ENCODE peak calls at places on chromosomes 11 and 22, in six cellular contexts. One of them, this sample, is unnamed.

GRCh38 chr22:45553333-45554039 is 50.8 kb downstream of the FBLN1 start:
- DNase-seq in IMR-90: peak
- DNase-seq in mesenchymal stem cell: peak
- DNase-seq in H1: peak
- DNase-seq in H9: peak
- DNase-seq in trophoblast cell: peak
- DNase-seq in this sample: peak

GRCh38 chr11:73894725-73895335 is 18.0 kb downstream of the PAAF1 start:
- DNase-seq in IMR-90: peak
- DNase-seq in mesenchymal stem cell: no peak
- DNase-seq in H1: no peak
- DNase-seq in H9: no peak
- DNase-seq in trophoblast cell: peak
- DNase-seq in this sample: no peak

GRCh38 chr11:95072948-95073347 is 6.2 kb downstream of the SRSF8 start:
- DNase-seq in IMR-90: no peak
- DNase-seq in mesenchymal stem cell: no peak
- DNase-seq in H1: no peak
- DNase-seq in H9: no peak
- DNase-seq in trophoblast cell: peak
- DNase-seq in this sample: no peak

GRCh38 chr11:83151274-83151977 is 5.5 kb upstream of the PCF11 start:
- DNase-seq in IMR-90: no peak
- DNase-seq in mesenchymal stem cell: no peak
- DNase-seq in H1: no peak
- DNase-seq in H9: no peak
- DNase-seq in trophoblast cell: no peak
- DNase-seq in this sample: no peak

GRCh38 chr11:1300569-1301187 is 8.8 kb downstream of the TOLLIP start:
- DNase-seq in IMR-90: no peak
- DNase-seq in mesenchymal stem cell: no peak
- DNase-seq in H1: peak
- DNase-seq in H9: peak
- DNase-seq in trophoblast cell: no peak
- DNase-seq in this sample: no peak

GRCh38 chr11:47239889-47240288 is 8.7 kb downstream of the ACP2 start:
- DNase-seq in IMR-90: no peak
- DNase-seq in mesenchymal stem cell: no peak
- DNase-seq in H1: no peak
- DNase-seq in H9: no peak
- DNase-seq in trophoblast cell: no peak
- DNase-seq in this sample: no peak

GRCh38 chr22:37112084-37112728 is 2.7 kb upstream of the TMPRSS6 start:
- DNase-seq in IMR-90: no peak
- DNase-seq in mesenchymal stem cell: no peak
- DNase-seq in H1: no peak
- DNase-seq in H9: no peak
- DNase-seq in trophoblast cell: peak
- DNase-seq in this sample: no peak

GRCh38 chr11:1341928-1342524 is 32.6 kb upstream of the TOLLIP start:
- DNase-seq in IMR-90: peak
- DNase-seq in mesenchymal stem cell: peak
- DNase-seq in H1: no peak
- DNase-seq in H9: no peak
- DNase-seq in trophoblast cell: peak
- DNase-seq in this sample: no peak

GRCh38 chr22:49976439-49977175 is 16.0 kb downstream of the PIM3 start:
- DNase-seq in IMR-90: no peak
- DNase-seq in mesenchymal stem cell: no peak
- DNase-seq in H1: no peak
- DNase-seq in H9: no peak
- DNase-seq in trophoblast cell: peak
- DNase-seq in this sample: no peak

GRCh38 chr11:44469412-44469811 is 96.1 kb upstream of the CD82 start:
- DNase-seq in IMR-90: no peak
- DNase-seq in mesenchymal stem cell: no peak
- DNase-seq in H1: no peak
- DNase-seq in H9: no peak
- DNase-seq in trophoblast cell: no peak
- DNase-seq in this sample: no peak

GRCh38 chr22:36606659-36607058 is 77.7 kb upstream of the EIF3D start:
- DNase-seq in IMR-90: no peak
- DNase-seq in mesenchymal stem cell: no peak
- DNase-seq in H1: no peak
- DNase-seq in H9: no peak
- DNase-seq in trophoblast cell: no peak
- DNase-seq in this sample: no peak

GRCh38 chr11:113001709-113002108 is 40.5 kb downstream of the NCAM1 start:
- DNase-seq in IMR-90: no peak
- DNase-seq in mesenchymal stem cell: no peak
- DNase-seq in H1: no peak
- DNase-seq in H9: no peak
- DNase-seq in trophoblast cell: no peak
- DNase-seq in this sample: no peak

GRCh38 chr11:78210000-78210608 is 21.4 kb downstream of the USP35 start:
- DNase-seq in IMR-90: no peak
- DNase-seq in mesenchymal stem cell: no peak
- DNase-seq in H1: no peak
- DNase-seq in H9: no peak
- DNase-seq in trophoblast cell: no peak
- DNase-seq in this sample: no peak

GRCh38 chr22:37276771-37277170 is 5.5 kb upstream of the CYTH4 start:
- DNase-seq in IMR-90: peak
- DNase-seq in mesenchymal stem cell: no peak
- DNase-seq in H1: no peak
- DNase-seq in H9: no peak
- DNase-seq in trophoblast cell: no peak
- DNase-seq in this sample: no peak

GRCh38 chr11:116413861-116414260 is 358.9 kb downstream of the BUD13 start:
- DNase-seq in IMR-90: no peak
- DNase-seq in mesenchymal stem cell: no peak
- DNase-seq in H1: no peak
- DNase-seq in H9: no peak
- DNase-seq in trophoblast cell: no peak
- DNase-seq in this sample: no peak

GRCh38 chr11:116412118-116412889 is 360.5 kb downstream of the BUD13 start:
- DNase-seq in IMR-90: no peak
- DNase-seq in mesenchymal stem cell: no peak
- DNase-seq in H1: no peak
- DNase-seq in H9: no peak
- DNase-seq in trophoblast cell: no peak
- DNase-seq in this sample: no peak

GRCh38 chr11:116416852-116417251 is 355.9 kb downstream of the BUD13 start:
- DNase-seq in IMR-90: no peak
- DNase-seq in mesenchymal stem cell: no peak
- DNase-seq in H1: no peak
- DNase-seq in H9: no peak
- DNase-seq in trophoblast cell: no peak
- DNase-seq in this sample: no peak

GRCh38 chr11:116414357-116414756 is 358.4 kb downstream of the BUD13 start:
- DNase-seq in IMR-90: no peak
- DNase-seq in mesenchymal stem cell: no peak
- DNase-seq in H1: no peak
- DNase-seq in H9: no peak
- DNase-seq in trophoblast cell: no peak
- DNase-seq in this sample: no peak

GRCh38 chr11:116415095-116415494 is 357.7 kb downstream of the BUD13 start:
- DNase-seq in IMR-90: no peak
- DNase-seq in mesenchymal stem cell: no peak
- DNase-seq in H1: no peak
- DNase-seq in H9: no peak
- DNase-seq in trophoblast cell: no peak
- DNase-seq in this sample: no peak
- H3K9ac ChIP-seq in IMR-90: no peak
- H3K9ac ChIP-seq in mesenchymal stem cell: no peak
- H3K9ac ChIP-seq in H1: no peak
- H3K9ac ChIP-seq in H9: no peak
- H3K9ac ChIP-seq in trophoblast cell: no peak
- H3K9ac ChIP-seq in this sample: no peak

GRCh38 chr22:40364431-40364830 is 6.0 kb upstream of the SGSM3 start:
- DNase-seq in IMR-90: no peak
- DNase-seq in mesenchymal stem cell: no peak
- DNase-seq in H1: no peak
- DNase-seq in H9: no peak
- DNase-seq in trophoblast cell: no peak
- DNase-seq in this sample: no peak
- H4K91ac ChIP-seq in IMR-90: no peak
- H4K91ac ChIP-seq in mesenchymal stem cell: no peak
- H4K91ac ChIP-seq in H1: no peak
- H4K91ac ChIP-seq in H9: no peak
- H4K91ac ChIP-seq in trophoblast cell: no peak
- H4K91ac ChIP-seq in this sample: no peak

DNA sequence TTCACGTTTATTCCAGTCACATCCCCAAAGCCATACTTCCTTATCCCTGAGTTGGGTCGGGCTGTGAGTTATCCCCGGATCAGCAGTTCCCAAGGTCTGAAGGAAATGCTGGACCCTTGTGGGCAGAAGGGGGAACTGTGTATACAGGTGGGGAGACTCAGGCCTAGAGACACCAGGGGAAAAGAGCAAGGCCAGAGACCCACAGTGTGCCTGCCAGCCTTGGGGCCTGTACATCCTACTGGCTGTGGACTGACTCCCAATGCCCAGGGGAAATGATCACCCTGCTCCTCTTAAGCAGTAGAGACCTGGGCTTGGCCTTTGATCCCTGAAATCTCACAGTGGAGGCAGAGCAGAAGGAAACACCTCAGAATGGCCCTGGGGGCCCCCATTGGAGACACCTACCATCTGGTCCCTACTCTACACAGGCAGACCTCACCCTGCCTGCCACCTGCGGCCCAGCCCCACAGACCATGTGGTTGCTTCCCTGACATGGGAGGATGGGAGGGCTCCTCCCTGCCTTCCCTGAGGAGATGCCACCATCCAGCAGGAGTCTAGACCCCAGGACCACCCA is 1.3 kb downstream of the SELENOM start:
- DNase-seq in IMR-90: no peak
- DNase-seq in mesenchymal stem cell: peak
- DNase-seq in H1: no peak
- DNase-seq in H9: no peak
- DNase-seq in trophoblast cell: peak
- DNase-seq in this sample: no peak
- H3K9ac ChIP-seq in IMR-90: peak
- H3K9ac ChIP-seq in mesenchymal stem cell: peak
- H3K9ac ChIP-seq in H1: no peak
- H3K9ac ChIP-seq in H9: no peak
- H3K9ac ChIP-seq in trophoblast cell: no peak
- H3K9ac ChIP-seq in this sample: peak

DNA sequence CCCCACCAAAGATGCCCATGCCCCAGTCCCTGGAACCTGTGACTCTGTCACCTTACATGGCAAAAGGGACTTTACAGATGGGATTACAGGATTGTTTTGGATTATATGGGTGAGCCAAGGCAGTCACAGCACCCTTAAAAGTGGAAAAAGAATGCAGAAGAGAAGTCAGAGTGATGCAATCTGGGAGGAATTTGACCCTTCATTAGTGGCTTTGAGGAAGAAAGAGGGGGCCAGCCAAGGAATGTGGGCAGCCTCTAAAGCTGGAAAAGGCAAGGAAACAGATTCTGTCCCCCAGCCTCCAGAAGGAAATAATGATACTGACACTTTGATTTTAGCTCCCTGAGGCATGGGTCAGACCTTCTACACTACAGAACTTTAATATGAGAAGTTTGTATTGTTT is 257.3 kb upstream of the ISX start:
- DNase-seq in IMR-90: no peak
- DNase-seq in mesenchymal stem cell: no peak
- DNase-seq in H1: no peak
- DNase-seq in H9: no peak
- DNase-seq in trophoblast cell: no peak
- DNase-seq in this sample: peak
- H4K91ac ChIP-seq in IMR-90: no peak
- H4K91ac ChIP-seq in mesenchymal stem cell: no peak
- H4K91ac ChIP-seq in H1: no peak
- H4K91ac ChIP-seq in H9: no peak
- H4K91ac ChIP-seq in trophoblast cell: peak
- H4K91ac ChIP-seq in this sample: no peak

DNA sequence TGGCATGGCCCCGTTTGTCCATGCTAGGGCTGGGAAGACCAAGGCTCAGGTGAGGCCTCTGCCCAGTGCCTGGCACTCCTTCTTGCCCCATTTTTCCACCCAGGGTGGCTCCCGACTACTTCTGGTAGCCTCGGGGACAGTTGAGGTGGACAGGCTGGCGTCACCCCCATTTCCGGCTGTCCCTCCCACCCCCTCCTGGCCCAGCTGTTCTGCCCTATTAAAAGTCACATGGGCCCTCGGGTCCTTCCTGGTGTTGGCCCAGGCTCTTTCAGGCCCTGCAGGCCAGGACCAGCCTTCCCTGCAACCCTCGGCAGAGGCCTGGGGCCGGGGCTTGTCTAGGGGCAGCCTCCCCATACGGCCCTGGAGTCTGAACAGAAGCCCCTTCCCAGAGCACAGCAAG is 9.5 kb downstream of the CD81 start:
- DNase-seq in IMR-90: no peak
- DNase-seq in mesenchymal stem cell: no peak
- DNase-seq in H1: no peak
- DNase-seq in H9: no peak
- DNase-seq in trophoblast cell: no peak
- DNase-seq in this sample: no peak
- H3K9ac ChIP-seq in IMR-90: no peak
- H3K9ac ChIP-seq in mesenchymal stem cell: peak
- H3K9ac ChIP-seq in H1: no peak
- H3K9ac ChIP-seq in H9: no peak
- H3K9ac ChIP-seq in trophoblast cell: no peak
- H3K9ac ChIP-seq in this sample: peak

DNA sequence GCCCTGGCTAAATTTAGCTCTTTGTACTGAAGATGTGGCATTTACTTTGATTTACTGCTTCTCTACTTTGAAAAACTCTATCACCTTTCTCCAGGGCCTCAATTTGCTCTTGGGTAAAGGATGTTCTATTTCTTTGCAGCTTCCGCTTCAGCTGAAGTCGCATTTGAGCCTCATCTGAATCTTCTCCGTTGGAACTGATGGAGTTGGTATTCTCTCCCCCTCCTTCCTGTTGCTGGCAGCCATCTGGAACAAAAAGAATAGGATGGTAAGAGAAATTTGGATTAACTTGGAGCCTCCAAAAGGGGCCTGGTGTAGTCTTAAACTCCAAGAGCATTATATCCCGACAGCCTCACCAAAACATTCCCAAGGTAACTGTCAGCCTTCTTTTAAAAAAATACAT is 16.6 kb downstream of the PAX6 start:
- DNase-seq in IMR-90: no peak
- DNase-seq in mesenchymal stem cell: no peak
- DNase-seq in H1: no peak
- DNase-seq in H9: no peak
- DNase-seq in trophoblast cell: no peak
- DNase-seq in this sample: no peak
- H4K91ac ChIP-seq in IMR-90: no peak
- H4K91ac ChIP-seq in mesenchymal stem cell: no peak
- H4K91ac ChIP-seq in H1: no peak
- H4K91ac ChIP-seq in H9: no peak
- H4K91ac ChIP-seq in trophoblast cell: no peak
- H4K91ac ChIP-seq in this sample: no peak